ENCODE peak calls at places on chromosome 19, in four cellular contexts. E is H1, K is heart right ventricle, G is AG08396. C is an unnamed sample.

GRCh38 chr19:47110521-47111080 is 3.0 kb downstream of the ZC3H4 start:
- DNase-seq in E (no peak), K (no peak), G (no peak), C (no peak)

GRCh38 chr19:41997851-41998229 is 3.8 kb upstream of the ATP1A3 start:
- DNase-seq in E (peak), K (no peak), G (no peak), C (no peak)

GRCh38 chr19:45460807-45461347 is 6.9 kb upstream of the FOSB start:
- DNase-seq in E (no peak), K (no peak), G (no peak), C (no peak)

GRCh38 chr19:32676186-32676894 is 692 bp downstream of the RGS9BP start:
- DNase-seq in E (peak), K (peak), G (no peak), C (peak)

GRCh38 chr19:52786078-52786463 is 520 bp downstream of the ZNF600 start:
- DNase-seq in E (peak), K (peak), G (peak), C (peak)

GRCh38 chr19:36547001-36547732 is 19.1 kb upstream of the ZNF260 start:
- DNase-seq in E (no peak), K (no peak), G (no peak), C (no peak)

GRCh38 chr19:51448745-51449093 is 9.5 kb downstream of the SIGLEC8 start:
- DNase-seq in E (no peak), K (no peak), G (no peak), C (no peak)

GRCh38 chr19:44512326-44513298 is 12.3 kb upstream of the ZNF180 start:
- DNase-seq in E (peak), K (no peak), G (peak), C (peak)

GRCh38 chr19:11984986-11985385 is 20.1 kb downstream of the ZNF763 start:
- DNase-seq in E (peak), K (no peak), G (no peak), C (no peak)

GRCh38 chr19:44598880-44599279 is 14.5 kb upstream of the IGSF23 start:
- DNase-seq in E (no peak), K (no peak), G (no peak), C (peak)

GRCh38 chr19:44515031-44515430 is 14.4 kb downstream of the CEACAM20 start:
- DNase-seq in E (no peak), K (no peak), G (no peak), C (no peak)

GRCh38 chr19:1214862-1215731 is 9.5 kb downstream of the STK11 start:
- DNase-seq in E (no peak), K (peak), G (peak), C (no peak)

GRCh38 chr19:11268783-11269267 is 6.5 kb upstream of the DOCK6 start:
- DNase-seq in E (no peak), K (peak), G (peak), C (no peak)

GRCh38 chr19:54192972-54193371 is 1.9 kb downstream of the TSEN34 start:
- DNase-seq in E (no peak), K (no peak), G (no peak), C (no peak)

GRCh38 chr19:35715981-35716734 is 1.6 kb upstream of the KMT2B start:
- DNase-seq in E (peak), K (peak), G (peak), C (peak)

GRCh38 chr19:51994048-51994644 is 7.5 kb upstream of the ZNF350 start:
- DNase-seq in E (no peak), K (no peak), G (no peak), C (no peak)

GRCh38 chr19:17466487-17466850 is 3.9 kb upstream of the SLC27A1 start:
- DNase-seq in E (no peak), K (no peak), G (no peak), C (no peak)

GRCh38 chr19:18282788-18283141 is 1.3 kb upstream of the JUND start:
- DNase-seq in E (no peak), K (no peak), G (no peak), C (peak)

C was measured in hepatocyte.